ENCODE peak calls at places on chromosomes 16 and 17, in seven cellular contexts. B, D, C, Q, K, L and Y are unnamed samples.

GRCh38 chr17:77424585-77425344 is 284.0 kb downstream of the SEC14L1 start:
- DNase-seq in B (no peak), D (no peak), C (peak; percentile 99), Q (no peak), K (peak; percentile 38), L (no peak), Y (no peak)

GRCh38 chr17:7929158-7930029 is at the start of gene KCNAB3:
- DNase-seq in B (no peak), D (no peak), C (peak; percentile 92), Q (no peak), K (peak; percentile 22), L (no peak), Y (peak; percentile 31)

GRCh38 chr16:86088287-86088686 is 189.3 kb downstream of the IRF8 start:
- DNase-seq in B (no peak), D (no peak), C (no peak), Q (no peak), K (no peak), L (no peak), Y (no peak)

GRCh38 chr17:31679667-31680066 is 179.4 kb downstream of the COPRS start:
- DNase-seq in B (no peak), D (no peak), C (no peak), Q (no peak), K (no peak), L (no peak), Y (no peak)

GRCh38 chr16:88524973-88525662 is 45.1 kb upstream of the ZC3H18 start:
- DNase-seq in B (no peak), D (no peak), C (no peak), Q (no peak), K (no peak), L (no peak), Y (no peak)

GRCh38 chr16:67112591-67113399 is 3.1 kb downstream of the PHAF1 start:
- DNase-seq in B (no peak), D (no peak), C (no peak), Q (peak; percentile 62), K (peak; percentile 29), L (no peak), Y (no peak)

GRCh38 chr16:75301804-75302203 is 50.4 kb upstream of the BCAR1 start:
- DNase-seq in B (no peak), D (no peak), C (no peak), Q (no peak), K (no peak), L (no peak), Y (no peak)

GRCh38 chr17:78366109-78366848 is 6.4 kb upstream of the SOCS3 start:
- DNase-seq in B (no peak), D (no peak), C (no peak), Q (no peak), K (no peak), L (no peak), Y (no peak)

GRCh38 chr17:4658478-4659305 is 17.2 kb upstream of the ALOX15 start:
- DNase-seq in B (no peak), D (no peak), C (peak; percentile 58), Q (no peak), K (peak; percentile 78), L (no peak), Y (no peak)

GRCh38 chr16:47851026-47851610 is 304.7 kb downstream of the ABCC12 start:
- DNase-seq in B (no peak), D (no peak), C (peak; percentile 36), Q (no peak), K (no peak), L (no peak), Y (no peak)

GRCh38 chr16:23975293-23975692 is 139.5 kb downstream of the PRKCB start:
- DNase-seq in B (no peak), D (no peak), C (no peak), Q (no peak), K (no peak), L (no peak), Y (no peak)

GRCh38 chr17:36761203-36761945 is 160.0 kb downstream of the MRM1 start:
- DNase-seq in B (no peak), D (no peak), C (no peak), Q (no peak), K (no peak), L (no peak), Y (no peak)

GRCh38 chr16:54568897-54569807 is 282.6 kb upstream of the IRX3 start:
- DNase-seq in B (no peak), D (no peak), C (no peak), Q (no peak), K (no peak), L (no peak), Y (no peak)

GRCh38 chr16:71311553-71312158 is 22.5 kb upstream of the CMTR2 start:
- DNase-seq in B (no peak), D (no peak), C (peak; percentile 61), Q (peak; percentile 54), K (peak; percentile 44), L (peak; percentile 15), Y (peak; percentile 31)

GRCh38 chr17:78124081-78124835 is 4.3 kb downstream of the TMC6 start:
- DNase-seq in B (no peak), D (no peak), C (no peak), Q (no peak), K (no peak), L (no peak), Y (no peak)

GRCh38 chr17:27506348-27507218 is 50.3 kb downstream of the KSR1 start:
- DNase-seq in B (peak; percentile 70), D (no peak), C (no peak), Q (no peak), K (peak; percentile 34), L (peak; percentile 72), Y (no peak)

GRCh38 chr17:61185385-61185784 is 214.3 kb upstream of the TBX2 start:
- DNase-seq in B (no peak), D (no peak), C (no peak), Q (no peak), K (no peak), L (no peak), Y (no peak)

GRCh38 chr16:22641030-22641671 is 130.5 kb downstream of the NPIPB5 start:
- DNase-seq in B (no peak), D (peak; percentile 3), C (no peak), Q (no peak), K (no peak), L (no peak), Y (peak; percentile 46)

GRCh38 chr16:12062343-12063003 is 85.9 kb downstream of the SNX29 start:
- DNase-seq in B (no peak), D (peak; percentile 4), C (no peak), Q (no peak), K (no peak), L (no peak), Y (no peak)

GRCh38 chr17:16881239-16881924 is 90.5 kb downstream of the TNFRSF13B start:
- DNase-seq in B (no peak), D (no peak), C (no peak), Q (no peak), K (no peak), L (no peak), Y (no peak)

GRCh38 chr16:3665508-3665907 is 11.0 kb downstream of the DNASE1 start:
- DNase-seq in B (no peak), D (no peak), C (no peak), Q (no peak), K (no peak), L (no peak), Y (no peak)

GRCh38 chr17:56994009-56994792 is 16.3 kb downstream of the SCPEP1 start:
- DNase-seq in B (no peak), D (no peak), C (no peak), Q (no peak), K (no peak), L (no peak), Y (no peak)

GRCh38 chr16:2529061-2529931 is 1.9 kb downstream of the CEMP1 start:
- DNase-seq in B (no peak), D (no peak), C (peak; percentile 55), Q (no peak), K (no peak), L (no peak), Y (no peak)

GRCh38 chr16:3963203-3963602 is 82.7 kb upstream of the CREBBP start:
- DNase-seq in B (no peak), D (no peak), C (no peak), Q (no peak), K (no peak), L (no peak), Y (no peak)

GRCh38 chr17:77916284-77916683 is 42.2 kb upstream of the TNRC6C start:
- DNase-seq in B (no peak), D (no peak), C (no peak), Q (no peak), K (no peak), L (no peak), Y (no peak)

GRCh38 chr16:86041205-86041604 is 142.2 kb downstream of the IRF8 start:
- DNase-seq in B (no peak), D (no peak), C (no peak), Q (no peak), K (no peak), L (no peak), Y (no peak)

DNA sequence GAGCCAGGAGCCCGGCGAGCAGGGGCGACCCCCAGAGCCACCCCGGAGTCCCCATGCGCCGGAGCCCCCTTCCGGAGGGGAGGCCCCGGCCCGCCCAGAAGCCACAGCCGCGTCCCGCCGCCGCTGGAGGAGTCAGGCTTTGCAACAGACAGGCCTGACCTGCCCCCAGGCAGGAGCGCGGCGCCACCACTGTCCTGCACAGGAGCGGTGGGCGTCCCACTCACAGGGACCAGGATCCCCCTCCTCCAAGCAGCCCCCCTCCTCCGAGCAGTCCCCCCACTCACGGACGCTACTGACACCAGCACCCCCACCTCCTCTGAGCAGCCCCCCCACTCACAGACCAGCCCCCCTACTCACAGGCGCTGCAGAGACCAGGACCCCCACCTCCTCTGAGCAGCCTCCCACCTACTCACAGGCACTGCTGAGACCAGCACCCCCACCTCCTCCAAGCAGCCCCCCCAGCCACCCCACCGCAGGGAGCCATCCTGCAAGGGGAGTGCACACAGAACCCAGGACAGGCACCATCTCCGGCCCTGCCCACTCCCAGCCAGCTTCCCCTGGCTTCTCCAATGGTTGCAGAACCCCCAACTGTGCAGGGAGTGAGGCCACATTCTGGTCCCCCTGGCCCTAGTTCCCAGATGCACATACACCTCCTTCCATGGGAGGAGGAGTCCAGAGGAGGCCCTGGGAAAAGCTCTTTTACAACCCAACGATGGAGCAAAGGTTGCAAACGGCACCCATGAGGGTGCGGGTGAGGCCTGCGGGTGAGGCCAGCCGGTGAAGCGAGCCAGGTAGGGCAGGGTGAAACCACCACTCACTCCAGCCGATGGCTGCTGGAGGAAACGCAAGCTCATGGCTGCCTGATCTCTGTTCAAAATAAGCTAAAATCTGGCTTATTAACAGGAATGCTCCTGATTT is 69.9 kb downstream of the ABR start:
- DNase-seq in B (no peak), D (no peak), C (peak; percentile 53), Q (peak; percentile 39), K (no peak), L (no peak), Y (peak; percentile 30)
- TF ChIP-seq JUND in B (no peak), D (no peak), C (no peak), Q (no peak), K (no peak), L (no peak), Y (no peak)

GRCh38 chr17:43740541-43740940 is 18.1 kb downstream of the SOST start:
- DNase-seq in B (no peak), D (no peak), C (no peak), Q (no peak), K (no peak), L (no peak), Y (no peak)
- TF ChIP-seq JUND in B (no peak), D (no peak), C (peak; percentile 66), Q (no peak), K (no peak), L (no peak), Y (no peak)

GRCh38 chr17:63445065-63445464 is 1.0 kb downstream of the CYB561 start:
- DNase-seq in B (no peak), D (no peak), C (peak; percentile 52), Q (no peak), K (no peak), L (no peak), Y (no peak)
- TF ChIP-seq JUND in B (no peak), D (no peak), C (no peak), Q (no peak), K (no peak), L (no peak), Y (no peak)

GRCh38 chr17:42683407-42684031 is 1.2 kb downstream of the CNTNAP1 start:
- DNase-seq in B (no peak), D (no peak), C (peak; percentile 23), Q (no peak), K (no peak), L (no peak), Y (no peak)
- TF ChIP-seq JUND in B (no peak), D (no peak), C (no peak), Q (no peak), K (no peak), L (no peak), Y (no peak)